ENCODE peak calls at places on chromosomes 12 and 14, in eight cellular contexts. One of them, this sample, is unnamed.
A peak's percentile ranks its signal among the peaks of the same experiment; 100 is the strongest.

GRCh38 chr14:35482994-35483515 is 50.9 kb upstream of the INSM2 start:
- DNase-seq in mucosa of descending colon: no peak
- DNase-seq in K562: no peak
- DNase-seq in neuronal stem cell: no peak
- DNase-seq in CD8-positive, alpha-beta memory T cell: no peak
- DNase-seq in breast epithelium: no peak
- DNase-seq in left ventricle myocardium inferior: no peak
- DNase-seq in AG04450: no peak
- DNase-seq in this sample: no peak

GRCh38 chr14:99327050-99327449 is 55.1 kb upstream of the BCL11B start:
- DNase-seq in K562: no peak
- DNase-seq in left ventricle myocardium inferior: no peak
- DNase-seq in breast epithelium: no peak
- DNase-seq in mucosa of descending colon: no peak
- DNase-seq in AG04450: no peak
- DNase-seq in neuronal stem cell: no peak
- DNase-seq in CD8-positive, alpha-beta memory T cell: no peak
- DNase-seq in this sample: no peak

GRCh38 chr14:64971890-64972785 is at the start of gene RAB15:
- DNase-seq in breast epithelium: peak; percentile 48
- DNase-seq in K562: peak; percentile 49
- DNase-seq in left ventricle myocardium inferior: peak; percentile 39
- DNase-seq in neuronal stem cell: no peak
- DNase-seq in AG04450: no peak
- DNase-seq in CD8-positive, alpha-beta memory T cell: peak; percentile 46
- DNase-seq in mucosa of descending colon: peak; percentile 29
- DNase-seq in this sample: peak; percentile 36

GRCh38 chr14:23763394-23763793 is 127.2 kb downstream of the DHRS2 start:
- DNase-seq in mucosa of descending colon: no peak
- DNase-seq in CD8-positive, alpha-beta memory T cell: no peak
- DNase-seq in K562: no peak
- DNase-seq in neuronal stem cell: no peak
- DNase-seq in left ventricle myocardium inferior: no peak
- DNase-seq in breast epithelium: no peak
- DNase-seq in AG04450: no peak
- DNase-seq in this sample: no peak

GRCh38 chr14:73712071-73712506 is 2.1 kb downstream of the PNMA1 start:
- DNase-seq in neuronal stem cell: no peak
- DNase-seq in mucosa of descending colon: no peak
- DNase-seq in left ventricle myocardium inferior: no peak
- DNase-seq in AG04450: no peak
- DNase-seq in CD8-positive, alpha-beta memory T cell: peak; percentile 26
- DNase-seq in K562: no peak
- DNase-seq in breast epithelium: no peak
- DNase-seq in this sample: peak; percentile 12

GRCh38 chr14:60648934-60649814 is at the start of gene SIX1:
- DNase-seq in left ventricle myocardium inferior: peak; percentile 38
- DNase-seq in CD8-positive, alpha-beta memory T cell: no peak
- DNase-seq in breast epithelium: no peak
- DNase-seq in mucosa of descending colon: peak; percentile 55
- DNase-seq in neuronal stem cell: peak; percentile 88
- DNase-seq in K562: peak; percentile 75
- DNase-seq in AG04450: peak; percentile 85
- DNase-seq in this sample: peak; percentile 91

GRCh38 chr14:54105898-54106297 is 149.3 kb upstream of the BMP4 start:
- DNase-seq in AG04450: no peak
- DNase-seq in breast epithelium: no peak
- DNase-seq in neuronal stem cell: no peak
- DNase-seq in mucosa of descending colon: no peak
- DNase-seq in K562: no peak
- DNase-seq in left ventricle myocardium inferior: no peak
- DNase-seq in CD8-positive, alpha-beta memory T cell: no peak
- DNase-seq in this sample: no peak

GRCh38 chr14:86003998-86004397 is 474.1 kb downstream of the FLRT2 start:
- DNase-seq in neuronal stem cell: no peak
- DNase-seq in AG04450: no peak
- DNase-seq in K562: no peak
- DNase-seq in mucosa of descending colon: no peak
- DNase-seq in left ventricle myocardium inferior: no peak
- DNase-seq in CD8-positive, alpha-beta memory T cell: no peak
- DNase-seq in breast epithelium: no peak
- DNase-seq in this sample: no peak

GRCh38 chr12:69642531-69642930 is 31.8 kb upstream of the LRRC10 start:
- DNase-seq in breast epithelium: no peak
- DNase-seq in AG04450: no peak
- DNase-seq in neuronal stem cell: no peak
- DNase-seq in left ventricle myocardium inferior: peak; percentile 53
- DNase-seq in K562: no peak
- DNase-seq in CD8-positive, alpha-beta memory T cell: no peak
- DNase-seq in mucosa of descending colon: no peak
- DNase-seq in this sample: no peak

GRCh38 chr12:117980621-117981020 is 11.8 kb upstream of the KSR2 start:
- DNase-seq in left ventricle myocardium inferior: no peak
- DNase-seq in neuronal stem cell: no peak
- DNase-seq in breast epithelium: no peak
- DNase-seq in AG04450: no peak
- DNase-seq in CD8-positive, alpha-beta memory T cell: no peak
- DNase-seq in mucosa of descending colon: no peak
- DNase-seq in K562: no peak
- DNase-seq in this sample: no peak

GRCh38 chr14:76267322-76268012 is 108.5 kb upstream of the ESRRB start:
- DNase-seq in mucosa of descending colon: peak; percentile 72
- DNase-seq in breast epithelium: peak; percentile 64
- DNase-seq in K562: no peak
- DNase-seq in AG04450: no peak
- DNase-seq in CD8-positive, alpha-beta memory T cell: no peak
- DNase-seq in left ventricle myocardium inferior: peak; percentile 68
- DNase-seq in neuronal stem cell: no peak
- DNase-seq in this sample: peak; percentile 78

GRCh38 chr12:106019130-106019529 is 119.6 kb downstream of the NUAK1 start:
- DNase-seq in neuronal stem cell: no peak
- DNase-seq in CD8-positive, alpha-beta memory T cell: no peak
- DNase-seq in mucosa of descending colon: no peak
- DNase-seq in K562: no peak
- DNase-seq in AG04450: no peak
- DNase-seq in left ventricle myocardium inferior: no peak
- DNase-seq in breast epithelium: no peak
- DNase-seq in this sample: no peak

GRCh38 chr14:95431199-95432145 is 85.0 kb downstream of the SYNE3 start:
- DNase-seq in neuronal stem cell: peak; percentile 40
- DNase-seq in CD8-positive, alpha-beta memory T cell: no peak
- DNase-seq in AG04450: no peak
- DNase-seq in breast epithelium: no peak
- DNase-seq in K562: peak; percentile 39
- DNase-seq in left ventricle myocardium inferior: no peak
- DNase-seq in mucosa of descending colon: peak; percentile 36
- DNase-seq in this sample: peak; percentile 48

GRCh38 chr14:73850940-73851339 is 691 bp upstream of the PTGR2 start:
- DNase-seq in left ventricle myocardium inferior: no peak
- DNase-seq in K562: no peak
- DNase-seq in CD8-positive, alpha-beta memory T cell: no peak
- DNase-seq in neuronal stem cell: no peak
- DNase-seq in breast epithelium: no peak
- DNase-seq in AG04450: no peak
- DNase-seq in mucosa of descending colon: no peak
- DNase-seq in this sample: peak; percentile 21

GRCh38 chr12:32047357-32047828 is 59.3 kb upstream of the BICD1 start:
- DNase-seq in CD8-positive, alpha-beta memory T cell: no peak
- DNase-seq in mucosa of descending colon: no peak
- DNase-seq in K562: peak; percentile 37
- DNase-seq in left ventricle myocardium inferior: no peak
- DNase-seq in breast epithelium: no peak
- DNase-seq in AG04450: no peak
- DNase-seq in neuronal stem cell: no peak
- DNase-seq in this sample: no peak

GRCh38 chr12:52815676-52816075 is 1.8 kb upstream of the KRT4 start:
- DNase-seq in neuronal stem cell: no peak
- DNase-seq in left ventricle myocardium inferior: no peak
- DNase-seq in mucosa of descending colon: no peak
- DNase-seq in AG04450: no peak
- DNase-seq in breast epithelium: no peak
- DNase-seq in CD8-positive, alpha-beta memory T cell: no peak
- DNase-seq in K562: no peak
- DNase-seq in this sample: no peak

GRCh38 chr12:48019639-48020265 is 15.5 kb upstream of the COL2A1 start:
- DNase-seq in AG04450: no peak
- DNase-seq in K562: no peak
- DNase-seq in neuronal stem cell: no peak
- DNase-seq in left ventricle myocardium inferior: no peak
- DNase-seq in breast epithelium: no peak
- DNase-seq in CD8-positive, alpha-beta memory T cell: no peak
- DNase-seq in mucosa of descending colon: no peak
- DNase-seq in this sample: no peak

GRCh38 chr14:22836301-22837058 is at the start of gene MMP14:
- DNase-seq in AG04450: no peak
- DNase-seq in CD8-positive, alpha-beta memory T cell: no peak
- DNase-seq in breast epithelium: no peak
- DNase-seq in left ventricle myocardium inferior: peak; percentile 73
- DNase-seq in neuronal stem cell: no peak
- DNase-seq in K562: no peak
- DNase-seq in mucosa of descending colon: peak; percentile 75
- DNase-seq in this sample: peak; percentile 95

GRCh38 chr14:77037886-77038511 is 9.5 kb upstream of the IRF2BPL start:
- DNase-seq in K562: no peak
- DNase-seq in breast epithelium: no peak
- DNase-seq in neuronal stem cell: no peak
- DNase-seq in CD8-positive, alpha-beta memory T cell: no peak
- DNase-seq in AG04450: no peak
- DNase-seq in mucosa of descending colon: no peak
- DNase-seq in left ventricle myocardium inferior: no peak
- DNase-seq in this sample: peak; percentile 8

GRCh38 chr12:4445156-4446020 is at the start of gene FGF6:
- DNase-seq in mucosa of descending colon: no peak
- DNase-seq in K562: no peak
- DNase-seq in left ventricle myocardium inferior: no peak
- DNase-seq in CD8-positive, alpha-beta memory T cell: no peak
- DNase-seq in AG04450: no peak
- DNase-seq in breast epithelium: no peak
- DNase-seq in neuronal stem cell: no peak
- DNase-seq in this sample: no peak
- H3K9me3 ChIP-seq in mucosa of descending colon: no peaks in the 10 kb centered on the region
- H3K9me3 ChIP-seq in K562: no peaks in the 10 kb centered on the region
- H3K9me3 ChIP-seq in left ventricle myocardium inferior: no peaks in the 10 kb centered on the region
- H3K9me3 ChIP-seq in CD8-positive, alpha-beta memory T cell: no peaks in the 10 kb centered on the region
- H3K9me3 ChIP-seq in AG04450: no peaks in the 10 kb centered on the region
- H3K9me3 ChIP-seq in breast epithelium: no peaks in the 10 kb centered on the region
- H3K9me3 ChIP-seq in neuronal stem cell: no peaks in the 10 kb centered on the region
- H3K9me3 ChIP-seq in this sample: no peaks in the 10 kb centered on the region

GRCh38 chr12:6132496-6132895 is 8.0 kb upstream of the VWF start:
- DNase-seq in breast epithelium: no peak
- DNase-seq in neuronal stem cell: no peak
- DNase-seq in left ventricle myocardium inferior: no peak
- DNase-seq in AG04450: no peak
- DNase-seq in mucosa of descending colon: no peak
- DNase-seq in K562: no peak
- DNase-seq in CD8-positive, alpha-beta memory T cell: no peak
- DNase-seq in this sample: no peak

GRCh38 chr12:6135071-6135470 is 10.6 kb upstream of the VWF start:
- DNase-seq in left ventricle myocardium inferior: no peak
- DNase-seq in mucosa of descending colon: no peak
- DNase-seq in breast epithelium: no peak
- DNase-seq in neuronal stem cell: no peak
- DNase-seq in K562: no peak
- DNase-seq in AG04450: no peak
- DNase-seq in CD8-positive, alpha-beta memory T cell: no peak
- DNase-seq in this sample: peak; percentile 79

DNA sequence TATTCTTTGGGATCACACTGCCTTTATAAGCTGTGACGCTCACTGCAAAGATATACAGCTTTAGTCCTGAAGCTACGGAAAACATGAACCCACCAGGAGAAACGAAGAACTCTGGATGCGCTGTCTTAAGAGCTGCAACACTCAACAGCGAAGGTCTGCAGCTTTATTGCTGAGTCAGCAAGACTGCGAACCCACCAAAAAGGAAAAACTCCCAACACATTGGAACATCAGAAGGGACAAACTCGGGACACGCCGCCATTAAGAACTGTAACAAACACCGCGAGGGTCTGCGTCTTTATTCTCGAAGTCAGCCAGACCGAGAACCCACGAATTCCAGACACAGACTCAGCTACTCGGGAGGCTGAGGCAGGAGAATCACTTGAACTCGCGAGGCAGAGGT is 9.2 kb upstream of the VWF start:
- DNase-seq in mucosa of descending colon: no peak
- DNase-seq in left ventricle myocardium inferior: no peak
- DNase-seq in K562: no peak
- DNase-seq in CD8-positive, alpha-beta memory T cell: no peak
- DNase-seq in neuronal stem cell: no peak
- DNase-seq in breast epithelium: no peak
- DNase-seq in AG04450: no peak
- DNase-seq in this sample: no peak
- H3K9me3 ChIP-seq in mucosa of descending colon: no peaks in the 10 kb centered on the region
- H3K9me3 ChIP-seq in left ventricle myocardium inferior: peaks cover 5% of the 10 kb centered on the region
- H3K9me3 ChIP-seq in K562: no peaks in the 10 kb centered on the region
- H3K9me3 ChIP-seq in CD8-positive, alpha-beta memory T cell: no peaks in the 10 kb centered on the region
- H3K9me3 ChIP-seq in neuronal stem cell: peaks cover 5% of the 10 kb centered on the region
- H3K9me3 ChIP-seq in breast epithelium: no peaks in the 10 kb centered on the region
- H3K9me3 ChIP-seq in AG04450: peaks cover 4% of the 10 kb centered on the region
- H3K9me3 ChIP-seq in this sample: no peaks in the 10 kb centered on the region

GRCh38 chr12:132923356-132923909 is 32.7 kb downstream of the ZNF605 start:
- DNase-seq in K562: no peak
- DNase-seq in breast epithelium: no peak
- DNase-seq in CD8-positive, alpha-beta memory T cell: no peak
- DNase-seq in neuronal stem cell: no peak
- DNase-seq in AG04450: no peak
- DNase-seq in left ventricle myocardium inferior: no peak
- DNase-seq in mucosa of descending colon: no peak
- DNase-seq in this sample: no peak

GRCh38 chr12:132922676-132923075 is 33.4 kb downstream of the ZNF605 start:
- DNase-seq in mucosa of descending colon: no peak
- DNase-seq in CD8-positive, alpha-beta memory T cell: no peak
- DNase-seq in AG04450: no peak
- DNase-seq in breast epithelium: no peak
- DNase-seq in neuronal stem cell: no peak
- DNase-seq in K562: no peak
- DNase-seq in left ventricle myocardium inferior: no peak
- DNase-seq in this sample: no peak

GRCh38 chr12:132925597-132926416 is 30.3 kb downstream of the ZNF605 start:
- DNase-seq in CD8-positive, alpha-beta memory T cell: no peak
- DNase-seq in mucosa of descending colon: no peak
- DNase-seq in AG04450: no peak
- DNase-seq in breast epithelium: no peak
- DNase-seq in K562: no peak
- DNase-seq in neuronal stem cell: no peak
- DNase-seq in left ventricle myocardium inferior: no peak
- DNase-seq in this sample: no peak

GRCh38 chr12:132924356-132924755 is 31.8 kb downstream of the ZNF605 start:
- DNase-seq in mucosa of descending colon: no peak
- DNase-seq in left ventricle myocardium inferior: no peak
- DNase-seq in breast epithelium: no peak
- DNase-seq in K562: no peak
- DNase-seq in CD8-positive, alpha-beta memory T cell: no peak
- DNase-seq in neuronal stem cell: no peak
- DNase-seq in AG04450: no peak
- DNase-seq in this sample: no peak

GRCh38 chr12:132926417-132926833 is 29.7 kb downstream of the ZNF605 start:
- DNase-seq in AG04450: no peak
- DNase-seq in left ventricle myocardium inferior: no peak
- DNase-seq in neuronal stem cell: no peak
- DNase-seq in K562: no peak
- DNase-seq in breast epithelium: no peak
- DNase-seq in mucosa of descending colon: no peak
- DNase-seq in CD8-positive, alpha-beta memory T cell: no peak
- DNase-seq in this sample: no peak
- H3K9me3 ChIP-seq in AG04450: peaks cover 63% of the 10 kb centered on the region
- H3K9me3 ChIP-seq in left ventricle myocardium inferior: peaks cover 100% of the 10 kb centered on the region
- H3K9me3 ChIP-seq in neuronal stem cell: peaks cover 48% of the 10 kb centered on the region
- H3K9me3 ChIP-seq in K562: peaks cover 20% of the 10 kb centered on the region
- H3K9me3 ChIP-seq in breast epithelium: peaks cover 100% of the 10 kb centered on the region
- H3K9me3 ChIP-seq in mucosa of descending colon: peaks cover 100% of the 10 kb centered on the region
- H3K9me3 ChIP-seq in CD8-positive, alpha-beta memory T cell: peaks cover 73% of the 10 kb centered on the region
- H3K9me3 ChIP-seq in this sample: peaks cover 29% of the 10 kb centered on the region

GRCh38 chr14:105665951-105666277 is 139.5 kb downstream of the TMEM121 start:
- DNase-seq in neuronal stem cell: no peak
- DNase-seq in mucosa of descending colon: no peak
- DNase-seq in CD8-positive, alpha-beta memory T cell: no peak
- DNase-seq in AG04450: no peak
- DNase-seq in breast epithelium: no peak
- DNase-seq in left ventricle myocardium inferior: no peak
- DNase-seq in K562: no peak
- DNase-seq in this sample: no peak
- H3K9me3 ChIP-seq in neuronal stem cell: peaks cover 19% of the 10 kb centered on the region
- H3K9me3 ChIP-seq in mucosa of descending colon: no peaks in the 10 kb centered on the region
- H3K9me3 ChIP-seq in CD8-positive, alpha-beta memory T cell: no peaks in the 10 kb centered on the region
- H3K9me3 ChIP-seq in AG04450: peaks cover 88% of the 10 kb centered on the region
- H3K9me3 ChIP-seq in breast epithelium: no peaks in the 10 kb centered on the region
- H3K9me3 ChIP-seq in left ventricle myocardium inferior: no peaks in the 10 kb centered on the region
- H3K9me3 ChIP-seq in K562: no peaks in the 10 kb centered on the region
- H3K9me3 ChIP-seq in this sample: no peaks in the 10 kb centered on the region